ENCODE peak calls at places on chromosomes 11 and 22, in four cellular contexts. L, U, V and E are unnamed samples.

GRCh38 chr11:122322369-122322768 is 206.4 kb upstream of the BLID start:
- DNase-seq in L (no peak), U (no peak), V (no peak), E (no peak)

GRCh38 chr11:70742553-70743291 is 344.4 kb downstream of the CTTN start:
- DNase-seq in L (no peak), U (no peak), V (peak), E (no peak)

GRCh38 chr11:100383357-100383865 is 303.7 kb upstream of the ARHGAP42 start:
- DNase-seq in L (no peak), U (no peak), V (no peak), E (no peak)

GRCh38 chr11:134131628-134132244 is 62.9 kb downstream of the JAM3 start:
- DNase-seq in L (no peak), U (no peak), V (no peak), E (no peak)

GRCh38 chr11:110704210-110704864 is 7.9 kb downstream of the ARHGAP20 start:
- DNase-seq in L (no peak), U (no peak), V (no peak), E (no peak)

GRCh38 chr11:78291754-78292108 is 103.0 kb downstream of the USP35 start:
- DNase-seq in L (no peak), U (no peak), V (no peak), E (no peak)

GRCh38 chr11:71139516-71140205 is 112.7 kb downstream of the SHANK2 start:
- DNase-seq in L (no peak), U (no peak), V (no peak), E (no peak)

GRCh38 chr11:17972987-17973386 is 39.9 kb downstream of the SERGEF start:
- DNase-seq in L (no peak), U (peak), V (peak), E (no peak)

GRCh38 chr11:35347921-35348331 is 71.4 kb downstream of the SLC1A2 start:
- DNase-seq in L (no peak), U (no peak), V (no peak), E (no peak)

GRCh38 chr11:95507794-95508193 is 276.8 kb upstream of the SESN3 start:
- DNase-seq in L (no peak), U (no peak), V (no peak), E (no peak)

GRCh38 chr22:30381250-30381649 is 6.0 kb downstream of the RNF215 start:
- DNase-seq in L (no peak), U (no peak), V (no peak), E (no peak)

GRCh38 chr22:50236731-50237409 is 8.0 kb downstream of the TUBGCP6 start:
- DNase-seq in L (no peak), U (no peak), V (peak), E (no peak)
- TF ChIP-seq CTCF in L (peak), U (peak), V (peak), E (no peak)

DNA sequence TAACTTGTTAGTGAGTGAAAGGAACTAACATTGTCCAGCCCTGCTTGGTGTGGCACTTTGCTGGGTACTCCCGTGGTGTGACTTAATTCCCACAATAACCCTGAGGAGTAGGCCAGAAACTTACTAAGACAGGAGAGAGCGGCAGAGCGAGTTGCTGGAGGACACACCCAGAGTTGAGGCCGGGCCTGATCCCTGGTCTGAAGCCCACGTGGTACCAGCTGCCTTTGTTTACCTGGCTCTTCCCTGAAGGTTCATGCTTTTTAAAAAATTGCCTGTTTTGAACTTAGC is 594 bp downstream of the MPST start:
- DNase-seq in L (no peak), U (peak), V (no peak), E (no peak)
- TF ChIP-seq POLR2AphosphoS5 in L (no peak), U (no peak), V (no peak), E (no peak)

DNA sequence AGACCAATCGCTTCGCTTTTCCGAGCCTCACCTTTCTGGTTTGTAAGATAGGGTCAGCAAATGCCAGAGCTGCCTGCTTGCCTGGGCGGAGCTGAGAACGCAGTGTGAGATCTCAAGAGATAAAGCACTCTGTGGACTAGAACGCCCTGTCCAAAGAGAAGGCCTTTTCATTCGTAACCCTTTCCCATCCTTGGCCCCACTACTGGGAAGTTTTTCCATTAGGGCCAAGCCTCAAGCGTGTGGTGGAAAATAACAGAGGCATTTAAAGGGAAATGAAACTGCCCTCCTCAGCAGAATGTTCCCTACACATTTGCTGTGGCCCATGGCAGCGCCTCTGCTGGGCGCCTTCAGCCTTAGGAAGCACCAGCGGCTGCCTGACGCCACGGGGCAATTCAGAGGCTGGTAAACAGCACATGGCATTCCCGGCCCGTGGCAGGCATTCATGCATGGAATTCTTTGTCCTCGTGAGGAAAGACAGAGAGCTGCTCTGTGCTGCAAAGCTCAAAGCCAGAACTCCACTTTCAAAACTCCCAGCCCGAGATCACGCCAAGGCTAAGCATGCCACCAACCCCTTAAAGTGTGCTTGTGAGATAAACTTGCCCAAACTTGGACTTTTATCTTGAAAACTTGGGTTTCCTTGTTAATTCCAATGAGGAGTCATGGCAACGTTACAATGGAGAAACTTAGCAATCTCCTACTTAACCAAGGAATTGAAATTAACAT is 38.1 kb downstream of the AHNAK start:
- DNase-seq in L (no peak), U (peak), V (peak), E (peak)
- TF ChIP-seq CTCF in L (peak), U (peak), V (peak), E (peak)

GRCh38 chr22:41526802-41527799 is 17.2 kb downstream of the POLR3H start:
- DNase-seq in L (no peak), U (peak), V (peak), E (no peak)
- TF ChIP-seq POLR2AphosphoS5 in L (peak), U (no peak), V (no peak), E (no peak)